ENCODE peak calls at places on chromosomes 13 and 19, in nine cellular contexts. B is omental fat pad; K is SJSA1; O is NCI-H146; G is SW 1271; R is glutamatergic neuron; L is T-helper 17 cell; D is RWPE1; P is effector CD4-positive, alpha-beta T cell. S is an unnamed sample.

GRCh38 chr13:25648996-25649633 is 277.3 kb downstream of the ATP8A2 start:
- DNase-seq in B (no peak), K (no peak), O (no peak), G (no peak), R (no peak), L (no peak), D (no peak), P (no peak), S (no peak)

GRCh38 chr19:5271145-5271544 is 69.5 kb downstream of the PTPRS start:
- DNase-seq in B (no peak), K (no peak), O (no peak), G (no peak), R (no peak), L (no peak), D (no peak), P (no peak), S (no peak)

GRCh38 chr13:23621316-23621645 is 51.1 kb downstream of the TNFRSF19 start:
- DNase-seq in B (no peak), K (peak), O (no peak), G (no peak), R (no peak), L (no peak), D (peak), P (no peak), S (no peak)

GRCh38 chr13:111232191-111232590 is 88.3 kb upstream of the TEX29 start:
- DNase-seq in B (no peak), K (no peak), O (peak), G (no peak), R (no peak), L (no peak), D (no peak), P (no peak), S (no peak)

GRCh38 chr13:49443327-49443688 is 556 bp downstream of the CAB39L start:
- DNase-seq in B (no peak), K (no peak), O (peak), G (no peak), R (no peak), L (no peak), D (no peak), P (no peak), S (no peak)

GRCh38 chr13:33797622-33798021 is 20.3 kb upstream of the RFC3 start:
- DNase-seq in B (no peak), K (no peak), O (no peak), G (no peak), R (no peak), L (no peak), D (no peak), P (no peak), S (no peak)

GRCh38 chr13:113897161-113897560 is 33.3 kb upstream of the GAS6 start:
- DNase-seq in B (peak), K (peak), O (no peak), G (peak), R (no peak), L (no peak), D (peak), P (no peak), S (no peak)

GRCh38 chr13:101309014-101309619 is 107.2 kb downstream of the NALCN start:
- DNase-seq in B (no peak), K (peak), O (no peak), G (no peak), R (no peak), L (no peak), D (peak), P (no peak), S (no peak)